ENCODE peak calls at places on chromosome 18, in nine cellular contexts. W is tibial nerve; D is CD4-positive, CD25-positive, alpha-beta regulatory T cell; H is colonic mucosa; L is heart left ventricle; N is uterus; G is IMR-90; X is aorta; B is fibroblast of lung. U is an unnamed sample.
A peak's percentile ranks its signal among the peaks of the same experiment; 100 is the strongest.

GRCh38 chr18:12679183-12679786 is 21.4 kb upstream of the SPIRE1 start:
- DNase-seq in W (no peak), D (no peak), H (peak; percentile 29), L (peak; percentile 71), N (peak; percentile 44), G (peak; percentile 42), X (peak; percentile 82), B (peak; percentile 45), U (peak; percentile 70)

GRCh38 chr18:6413554-6414117 is 1.1 kb downstream of the L3MBTL4 start:
- DNase-seq in W (no peak), D (no peak), H (no peak), L (peak; percentile 67), N (no peak), G (no peak), X (no peak), B (no peak), U (no peak)

GRCh38 chr18:21672868-21673267 is 31.7 kb downstream of the ABHD3 start:
- DNase-seq in W (no peak), D (no peak), H (peak; percentile 51), L (no peak), N (no peak), G (peak; percentile 76), X (peak; percentile 50), B (peak; percentile 18), U (peak; percentile 59)

GRCh38 chr18:68623342-68623741 is 91.6 kb downstream of the TMX3 start:
- DNase-seq in W (no peak), D (no peak), H (no peak), L (no peak), N (peak; percentile 20), G (peak; percentile 84), X (peak; percentile 47), B (peak; percentile 89), U (no peak)

GRCh38 chr18:24013061-24013460 is 1.5 kb upstream of the TTC39C start:
- DNase-seq in W (no peak), D (no peak), H (no peak), L (no peak), N (no peak), G (peak; percentile 19), X (no peak), B (no peak), U (no peak)

GRCh38 chr18:50819027-50819726 is 639 bp downstream of the MRO start:
- DNase-seq in W (no peak), D (no peak), H (peak; percentile 60), L (peak; percentile 65), N (peak; percentile 14), G (no peak), X (peak; percentile 49), B (no peak), U (peak; percentile 23)

GRCh38 chr18:59006461-59007067 is 133.1 kb upstream of the SEC11C start:
- DNase-seq in W (no peak), D (no peak), H (no peak), L (no peak), N (no peak), G (no peak), X (peak; percentile 53), B (no peak), U (no peak)

GRCh38 chr18:45733535-45733934 is 9.6 kb downstream of the SLC14A1 start:
- DNase-seq in W (no peak), D (no peak), H (no peak), L (no peak), N (no peak), G (no peak), X (no peak), B (no peak), U (no peak)

GRCh38 chr18:48529796-48530195 is 9.0 kb upstream of the CTIF start:
- DNase-seq in W (no peak), D (no peak), H (no peak), L (no peak), N (no peak), G (peak; percentile 77), X (no peak), B (peak; percentile 45), U (no peak)

GRCh38 chr18:40577255-40577654 is 1377.8 kb upstream of the PIK3C3 start:
- DNase-seq in W (no peak), D (no peak), H (no peak), L (no peak), N (no peak), G (peak; percentile 19), X (no peak), B (no peak), U (no peak)

GRCh38 chr18:74539289-74539688 is 5.0 kb downstream of the CNDP1 start:
- DNase-seq in W (no peak), D (no peak), H (peak; percentile 7), L (no peak), N (no peak), G (no peak), X (no peak), B (no peak), U (no peak)

GRCh38 chr18:60506682-60507081 is 134.1 kb upstream of the MC4R start:
- DNase-seq in W (no peak), D (no peak), H (no peak), L (no peak), N (no peak), G (no peak), X (no peak), B (peak; percentile 51), U (no peak)

GRCh38 chr18:76823166-76823539 is 796 bp downstream of the ZNF236 start:
- DNase-seq in W (no peak), D (no peak), H (peak; percentile 25), L (peak; percentile 73), N (peak; percentile 30), G (no peak), X (peak; percentile 53), B (no peak), U (peak; percentile 63)

GRCh38 chr18:76822510-76823165 is at the start of gene ZNF236:
- DNase-seq in W (peak; percentile 64), D (peak; percentile 54), H (peak; percentile 61), L (peak; percentile 89), N (peak; percentile 75), G (peak; percentile 77), X (peak; percentile 83), B (peak; percentile 85), U (peak; percentile 82)

GRCh38 chr18:76823574-76823973 is 1.2 kb downstream of the ZNF236 start:
- DNase-seq in W (no peak), D (no peak), H (peak; percentile 37), L (peak; percentile 70), N (peak; percentile 35), G (peak; percentile 15), X (peak; percentile 59), B (peak; percentile 43), U (no peak)

GRCh38 chr18:76824754-76825153 is 2.4 kb downstream of the ZNF236 start:
- DNase-seq in W (no peak), D (no peak), H (no peak), L (no peak), N (no peak), G (no peak), X (no peak), B (no peak), U (no peak)

GRCh38 chr18:76824136-76824676 is 1.8 kb downstream of the ZNF236 start:
- DNase-seq in W (no peak), D (no peak), H (no peak), L (no peak), N (no peak), G (no peak), X (no peak), B (no peak), U (no peak)
- H3K27ac ChIP-seq in W (no peak overlapping the region), D (no peak overlapping the region), H (no peak overlapping the region), L (no peak overlapping the region), N (peak overlapping the region; percentile 99), G (no peak overlapping the region), X (no peak overlapping the region), B (no peak overlapping the region), U (peak overlapping the region; percentile 55)

DNA sequence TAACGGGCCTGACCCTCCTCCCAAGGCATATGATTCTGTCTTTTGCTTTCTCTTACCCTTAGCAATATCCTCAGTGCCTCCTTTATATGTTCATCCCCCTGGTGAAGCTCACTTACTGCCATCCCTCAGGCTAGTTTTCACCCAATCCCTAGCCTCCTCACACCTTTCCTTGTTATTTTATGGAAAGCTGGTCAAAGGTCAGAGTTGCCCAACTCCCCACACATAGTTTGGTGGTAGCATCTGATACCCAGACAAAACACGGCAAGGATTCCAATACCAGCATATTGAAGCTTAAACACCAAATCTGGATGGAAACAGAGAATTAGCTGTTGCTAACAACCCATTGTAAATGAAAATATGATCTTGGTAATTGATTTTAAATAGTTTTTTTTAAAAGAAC is 82.1 kb downstream of the BCL2 start:
- DNase-seq in W (no peak), D (no peak), H (no peak), L (no peak), N (no peak), G (no peak), X (no peak), B (no peak), U (no peak)
- H3K4me3 ChIP-seq in W (peak overlapping the region; percentile 2), D (no peak overlapping the region), H (no peak overlapping the region), L (peak overlapping the region; percentile 21), N (no peak overlapping the region), G (no peak overlapping the region), X (no peak overlapping the region), B (no peak overlapping the region), U (peak overlapping the region; percentile 46)

GRCh38 chr18:22705328-22705727 is 227.8 kb upstream of the RBBP8 start:
- DNase-seq in W (no peak), D (no peak), H (no peak), L (no peak), N (no peak), G (peak; percentile 91), X (no peak), B (peak; percentile 75), U (no peak)
- H3K4me1 ChIP-seq in W (no peaks in the 10 kb centered on the region), D (no peaks in the 10 kb centered on the region), H (no peaks in the 10 kb centered on the region), L (no peaks in the 10 kb centered on the region), N (peaks cover 7% of the 10 kb centered on the region), G (peaks cover 9% of the 10 kb centered on the region), X (peaks cover 6% of the 10 kb centered on the region), B (no peaks in the 10 kb centered on the region), U (no peaks in the 10 kb centered on the region)

GRCh38 chr18:44342167-44342566 is 338.5 kb upstream of the SETBP1 start:
- DNase-seq in W (no peak), D (no peak), H (no peak), L (no peak), N (no peak), G (no peak), X (no peak), B (no peak), U (no peak)
- H3K27ac ChIP-seq in W (no peak overlapping the region), D (no peak overlapping the region), H (no peak overlapping the region), L (no peak overlapping the region), N (no peak overlapping the region), G (no peak overlapping the region), X (no peak overlapping the region), B (no peak overlapping the region), U (no peak overlapping the region)

GRCh38 chr18:5391427-5391826 is 95.9 kb upstream of the ZBTB14 start:
- DNase-seq in W (no peak), D (no peak), H (no peak), L (no peak), N (no peak), G (no peak), X (no peak), B (no peak), U (no peak)
- H3K4me3 ChIP-seq in W (no peak overlapping the region), D (no peak overlapping the region), H (no peak overlapping the region), L (no peak overlapping the region), N (no peak overlapping the region), G (no peak overlapping the region), X (no peak overlapping the region), B (no peak overlapping the region), U (no peak overlapping the region)

GRCh38 chr18:9106800-9107574 is 4.5 kb downstream of the NDUFV2 start:
- DNase-seq in W (no peak), D (no peak), H (no peak), L (no peak), N (no peak), G (no peak), X (no peak), B (no peak), U (no peak)
- H3K4me1 ChIP-seq in W (peaks cover 79% of the 10 kb centered on the region), D (peaks cover 90% of the 10 kb centered on the region), H (peaks cover 20% of the 10 kb centered on the region), L (peaks cover 15% of the 10 kb centered on the region), N (peaks cover 5% of the 10 kb centered on the region), G (peaks cover 9% of the 10 kb centered on the region), X (peaks cover 2% of the 10 kb centered on the region), B (peaks cover 10% of the 10 kb centered on the region), U (peaks cover 76% of the 10 kb centered on the region)

GRCh38 chr18:9140381-9140780 is 3.8 kb downstream of the ANKRD12 start:
- DNase-seq in W (no peak), D (no peak), H (no peak), L (no peak), N (no peak), G (no peak), X (no peak), B (no peak), U (no peak)
- H3K27ac ChIP-seq in W (no peak overlapping the region), D (peak overlapping the region; percentile 97), H (no peak overlapping the region), L (no peak overlapping the region), N (peak overlapping the region; percentile 100), G (no peak overlapping the region), X (no peak overlapping the region), B (no peak overlapping the region), U (peak overlapping the region; percentile 99)